ENCODE peak calls at places on chromosomes 16 and 17, in ten cellular contexts. E is heart left ventricle, K is stomach, N is adrenal gland, G is A549, R is K562, B is HCT116, Q is right lobe of liver, M is ovary, H is IMR-90. P is an unnamed sample.

GRCh38 chr16:74601131-74601871 is 5.6 kb downstream of the GLG1 start:
- DNase-seq in E (no peak), K (no peak), N (no peak), G (no peak), R (peak), B (no peak), Q (no peak), M (no peak), H (no peak), P (no peak)

GRCh38 chr17:978110-979093 is 1.2 kb downstream of the NXN start:
- DNase-seq in E (peak), K (peak), N (peak), G (no peak), R (no peak), B (no peak), Q (peak), M (no peak), H (peak), P (no peak)

GRCh38 chr16:57377080-57377841 is 5.0 kb downstream of the CX3CL1 start:
- DNase-seq in E (no peak), K (no peak), N (no peak), G (peak), R (no peak), B (no peak), Q (no peak), M (no peak), H (peak), P (no peak)

GRCh38 chr16:27407158-27407557 is 5.2 kb downstream of the IL21R start:
- DNase-seq in E (no peak), K (no peak), N (no peak), G (no peak), R (no peak), B (no peak), Q (no peak), M (no peak), H (no peak), P (no peak)

GRCh38 chr17:3447625-3448024 is 14.0 kb upstream of the OR1E2 start:
- DNase-seq in E (no peak), K (no peak), N (no peak), G (no peak), R (peak), B (peak), Q (no peak), M (no peak), H (no peak), P (no peak)

GRCh38 chr16:77077523-77077922 is 113.5 kb upstream of the MON1B start:
- DNase-seq in E (no peak), K (no peak), N (no peak), G (no peak), R (no peak), B (no peak), Q (no peak), M (no peak), H (no peak), P (no peak)

GRCh38 chr16:58418601-58419000 is 26.3 kb downstream of the GINS3 start:
- DNase-seq in E (peak), K (no peak), N (peak), G (no peak), R (peak), B (no peak), Q (no peak), M (no peak), H (peak), P (peak)

GRCh38 chr16:85173981-85174751 is 61.9 kb upstream of the CIBAR2 start:
- DNase-seq in E (no peak), K (peak), N (peak), G (peak), R (no peak), B (peak), Q (peak), M (no peak), H (peak), P (no peak)

GRCh38 chr17:55774834-55775233 is 24.0 kb downstream of the PCTP start:
- DNase-seq in E (no peak), K (no peak), N (no peak), G (no peak), R (no peak), B (no peak), Q (no peak), M (no peak), H (no peak), P (no peak)

DNA sequence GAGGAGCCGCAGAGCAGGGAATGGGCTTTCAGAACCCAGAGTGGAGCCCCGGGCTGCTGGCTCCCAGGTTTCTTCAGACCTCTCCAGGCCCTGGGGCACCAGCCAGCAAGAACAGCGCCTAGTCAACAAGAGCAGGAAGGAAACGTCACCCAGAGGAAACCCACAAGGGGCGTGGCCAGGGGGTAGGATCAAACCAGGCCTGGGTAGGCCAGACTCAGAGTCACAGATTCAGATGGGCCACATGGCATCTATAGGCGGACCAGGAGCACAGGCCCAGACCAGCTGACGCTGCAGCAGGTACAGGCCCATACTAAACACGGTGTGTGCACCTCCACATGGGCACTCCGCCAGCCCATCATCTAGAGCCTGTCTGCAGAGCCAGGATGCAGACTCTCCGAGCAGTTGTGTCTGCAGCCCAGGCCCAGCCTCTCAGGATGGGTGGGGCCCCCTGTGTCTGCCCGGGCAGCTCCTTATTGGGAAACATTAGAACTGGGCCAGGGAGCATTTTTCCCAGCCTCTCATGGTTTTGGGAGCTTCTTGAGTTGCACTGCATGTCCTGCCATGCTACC is at the start of gene NLRP1:
- DNase-seq in E (peak), K (peak), N (peak), G (no peak), R (no peak), B (peak), Q (peak), M (peak), H (peak), P (peak)
- TF ChIP-seq POLR2A in E (peak), K (no peak), N (peak), G (no peak), R (no peak), B (peak), Q (peak), M (no peak), H (peak), P (no peak)

GRCh38 chr17:35732806-35733136 is 1.3 kb downstream of the RASL10B start:
- DNase-seq in E (no peak), K (no peak), N (no peak), G (no peak), R (no peak), B (no peak), Q (no peak), M (no peak), H (no peak), P (no peak)

GRCh38 chr17:35735036-35735805 is 3.8 kb downstream of the RASL10B start:
- DNase-seq in E (no peak), K (no peak), N (no peak), G (no peak), R (no peak), B (no peak), Q (peak), M (no peak), H (no peak), P (no peak)

GRCh38 chr17:35731932-35732805 is 730 bp downstream of the RASL10B start:
- DNase-seq in E (no peak), K (no peak), N (no peak), G (no peak), R (no peak), B (no peak), Q (no peak), M (no peak), H (no peak), P (no peak)

GRCh38 chr17:35734396-35734795 is 3.0 kb downstream of the RASL10B start:
- DNase-seq in E (no peak), K (peak), N (no peak), G (no peak), R (no peak), B (no peak), Q (no peak), M (no peak), H (no peak), P (no peak)

GRCh38 chr17:35733366-35733765 is 1.9 kb downstream of the RASL10B start:
- DNase-seq in E (no peak), K (no peak), N (no peak), G (no peak), R (no peak), B (no peak), Q (no peak), M (no peak), H (no peak), P (no peak)
- TF ChIP-seq POLR2A in E (no peak), K (no peak), N (no peak), G (no peak), R (no peak), B (no peak), Q (no peak), M (no peak), H (no peak), P (no peak)

GRCh38 chr17:17042381-17042736 is at the start of gene MPRIP:
- DNase-seq in E (no peak), K (no peak), N (no peak), G (no peak), R (no peak), B (no peak), Q (no peak), M (no peak), H (no peak), P (no peak)
- TF ChIP-seq POLR2A in E (no peak), K (no peak), N (no peak), G (peak), R (no peak), B (no peak), Q (no peak), M (no peak), H (no peak), P (no peak)

GRCh38 chr17:82297804-82298537 is 19.4 kb downstream of the CD7 start:
- DNase-seq in E (peak), K (peak), N (peak), G (peak), R (peak), B (no peak), Q (peak), M (peak), H (peak), P (peak)
- TF ChIP-seq POLR2A in E (peak), K (no peak), N (no peak), G (peak), R (peak), B (no peak), Q (peak), M (peak), H (peak), P (no peak)

GRCh38 chr16:68235105-68235881 is 634 bp downstream of the ESRP2 start:
- DNase-seq in E (no peak), K (peak), N (no peak), G (no peak), R (no peak), B (no peak), Q (peak), M (no peak), H (no peak), P (no peak)

GRCh38 chr16:68235882-68236803 is at the start of gene ESRP2:
- DNase-seq in E (peak), K (peak), N (peak), G (no peak), R (no peak), B (peak), Q (peak), M (peak), H (no peak), P (no peak)

GRCh38 chr16:68238029-68238345 is 2.1 kb upstream of the ESRP2 start:
- DNase-seq in E (no peak), K (no peak), N (no peak), G (no peak), R (no peak), B (no peak), Q (no peak), M (no peak), H (no peak), P (no peak)

GRCh38 chr16:68236804-68237242 is 896 bp upstream of the ESRP2 start:
- DNase-seq in E (no peak), K (no peak), N (no peak), G (no peak), R (no peak), B (no peak), Q (no peak), M (no peak), H (no peak), P (no peak)

GRCh38 chr16:68237243-68238028 is 1.5 kb upstream of the ESRP2 start:
- DNase-seq in E (peak), K (peak), N (peak), G (peak), R (no peak), B (peak), Q (peak), M (peak), H (peak), P (peak)
- TF ChIP-seq POLR2A in E (peak), K (peak), N (peak), G (peak), R (no peak), B (peak), Q (peak), M (peak), H (peak), P (no peak)

P was measured in testis.